ENCODE peak calls at places on chromosome 7, in five cellular contexts. One of them, this sample, is unnamed.
A peak's percentile ranks its signal among the peaks of the same experiment; 100 is the strongest.

GRCh38 chr7:143372070-143372469 is 9.1 kb upstream of the ZYX start:
- DNase-seq in brain microvascular endothelial cell: no peak
- DNase-seq in endodermal cell: peak; percentile 36
- DNase-seq in CD8-positive, alpha-beta T cell: peak; percentile 74
- DNase-seq in mucosa of descending colon: peak; percentile 92
- DNase-seq in this sample: no peak

GRCh38 chr7:102223175-102223574 is 63.5 kb upstream of the SH2B2 start:
- DNase-seq in brain microvascular endothelial cell: no peak
- DNase-seq in endodermal cell: no peak
- DNase-seq in CD8-positive, alpha-beta T cell: no peak
- DNase-seq in mucosa of descending colon: no peak
- DNase-seq in this sample: no peak

GRCh38 chr7:27767374-27767773 is 27.4 kb downstream of the TAX1BP1 start:
- DNase-seq in brain microvascular endothelial cell: peak; percentile 29
- DNase-seq in endodermal cell: no peak
- DNase-seq in CD8-positive, alpha-beta T cell: no peak
- DNase-seq in mucosa of descending colon: no peak
- DNase-seq in this sample: no peak

GRCh38 chr7:113015038-113015645 is 71.5 kb downstream of the GPR85 start:
- DNase-seq in brain microvascular endothelial cell: peak; percentile 29
- DNase-seq in endodermal cell: no peak
- DNase-seq in CD8-positive, alpha-beta T cell: no peak
- DNase-seq in mucosa of descending colon: no peak
- DNase-seq in this sample: no peak

GRCh38 chr7:102993532-102994029 is 80.8 kb downstream of the LRRC17 start:
- DNase-seq in brain microvascular endothelial cell: no peak
- DNase-seq in endodermal cell: no peak
- DNase-seq in CD8-positive, alpha-beta T cell: no peak
- DNase-seq in mucosa of descending colon: peak; percentile 11
- DNase-seq in this sample: peak; percentile 14

GRCh38 chr7:151776446-151776845 is 100.5 kb downstream of the PRKAG2 start:
- DNase-seq in brain microvascular endothelial cell: no peak
- DNase-seq in endodermal cell: no peak
- DNase-seq in CD8-positive, alpha-beta T cell: no peak
- DNase-seq in mucosa of descending colon: no peak
- DNase-seq in this sample: no peak

GRCh38 chr7:108203433-108204002 is 73.4 kb upstream of the LAMB4 start:
- DNase-seq in brain microvascular endothelial cell: no peak
- DNase-seq in endodermal cell: peak; percentile 60
- DNase-seq in CD8-positive, alpha-beta T cell: no peak
- DNase-seq in mucosa of descending colon: peak; percentile 12
- DNase-seq in this sample: no peak

GRCh38 chr7:76206633-76207032 is 4.9 kb downstream of the SRRM3 start:
- DNase-seq in brain microvascular endothelial cell: no peak
- DNase-seq in endodermal cell: no peak
- DNase-seq in CD8-positive, alpha-beta T cell: no peak
- DNase-seq in mucosa of descending colon: no peak
- DNase-seq in this sample: no peak

GRCh38 chr7:151859111-151859947 is 17.6 kb downstream of the PRKAG2 start:
- DNase-seq in brain microvascular endothelial cell: no peak
- DNase-seq in endodermal cell: no peak
- DNase-seq in CD8-positive, alpha-beta T cell: no peak
- DNase-seq in mucosa of descending colon: no peak
- DNase-seq in this sample: no peak

GRCh38 chr7:128123291-128124037 is 92.2 kb upstream of the LRRC4 start:
- DNase-seq in brain microvascular endothelial cell: no peak
- DNase-seq in endodermal cell: peak; percentile 61
- DNase-seq in CD8-positive, alpha-beta T cell: peak; percentile 7
- DNase-seq in mucosa of descending colon: no peak
- DNase-seq in this sample: no peak

DNA sequence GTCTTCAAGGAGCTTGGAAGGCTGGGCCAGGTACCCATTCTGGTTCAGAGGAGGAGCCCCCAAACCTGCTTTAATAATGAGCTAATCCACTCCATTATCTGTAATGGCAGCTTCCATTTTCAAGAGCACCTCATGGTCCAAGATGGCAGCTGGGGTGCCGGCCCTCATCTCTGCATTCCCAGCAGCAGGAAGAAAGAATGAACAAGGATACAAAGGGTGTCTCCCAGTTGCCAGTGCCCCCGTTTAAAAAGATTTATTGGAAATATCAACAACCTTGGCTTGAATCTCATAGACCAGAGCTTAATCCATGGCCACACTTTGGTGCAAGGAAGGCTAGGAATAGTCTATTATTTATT is 8.5 kb downstream of the LAT2 start:
- DNase-seq in brain microvascular endothelial cell: no peak
- DNase-seq in endodermal cell: no peak
- DNase-seq in CD8-positive, alpha-beta T cell: no peak
- DNase-seq in mucosa of descending colon: no peak
- DNase-seq in this sample: no peak
- H3K4me3 ChIP-seq in brain microvascular endothelial cell: no peak overlapping the region
- H3K4me3 ChIP-seq in endodermal cell: no peak overlapping the region
- H3K4me3 ChIP-seq in CD8-positive, alpha-beta T cell: no peak overlapping the region
- H3K4me3 ChIP-seq in mucosa of descending colon: no peak overlapping the region
- H3K4me3 ChIP-seq in this sample: no peak overlapping the region

GRCh38 chr7:15197359-15197977 is 294.9 kb upstream of the DGKB start:
- DNase-seq in brain microvascular endothelial cell: no peak
- DNase-seq in endodermal cell: no peak
- DNase-seq in CD8-positive, alpha-beta T cell: no peak
- DNase-seq in mucosa of descending colon: no peak
- DNase-seq in this sample: no peak

GRCh38 chr7:15199482-15199881 is 296.9 kb upstream of the DGKB start:
- DNase-seq in brain microvascular endothelial cell: peak; percentile 10
- DNase-seq in endodermal cell: no peak
- DNase-seq in CD8-positive, alpha-beta T cell: no peak
- DNase-seq in mucosa of descending colon: no peak
- DNase-seq in this sample: no peak
- TF ChIP-seq CTCF in brain microvascular endothelial cell: peak; percentile 41
- TF ChIP-seq CTCF in endodermal cell: peak; percentile 73
- TF ChIP-seq CTCF in CD8-positive, alpha-beta T cell: no peak
- TF ChIP-seq CTCF in mucosa of descending colon: no peak
- TF ChIP-seq CTCF in this sample: no peak

DNA sequence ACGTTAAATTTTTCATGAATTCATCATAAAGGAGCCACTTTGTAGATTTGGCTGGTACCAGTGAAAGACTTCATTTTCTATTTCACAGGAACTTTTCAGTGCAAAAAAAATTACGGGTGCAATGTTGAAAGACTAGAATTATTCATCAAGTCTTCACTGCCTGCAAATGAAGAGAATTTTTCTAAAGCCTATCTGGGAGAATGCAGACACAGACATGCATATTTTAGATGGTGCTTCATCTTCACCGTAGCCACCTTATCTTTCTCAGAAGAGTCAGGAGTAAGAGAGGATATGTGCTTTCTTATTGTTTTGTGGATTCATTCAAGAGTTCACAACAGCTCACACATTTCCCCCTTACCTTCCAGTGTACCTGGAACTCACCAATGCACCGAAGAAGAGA is 742.2 kb upstream of the GALNT17 start:
- DNase-seq in brain microvascular endothelial cell: no peak
- DNase-seq in endodermal cell: no peak
- DNase-seq in CD8-positive, alpha-beta T cell: no peak
- DNase-seq in mucosa of descending colon: no peak
- DNase-seq in this sample: no peak
- H3K4me3 ChIP-seq in brain microvascular endothelial cell: no peak overlapping the region
- H3K4me3 ChIP-seq in endodermal cell: no peak overlapping the region
- H3K4me3 ChIP-seq in CD8-positive, alpha-beta T cell: no peak overlapping the region
- H3K4me3 ChIP-seq in mucosa of descending colon: no peak overlapping the region
- H3K4me3 ChIP-seq in this sample: no peak overlapping the region

DNA sequence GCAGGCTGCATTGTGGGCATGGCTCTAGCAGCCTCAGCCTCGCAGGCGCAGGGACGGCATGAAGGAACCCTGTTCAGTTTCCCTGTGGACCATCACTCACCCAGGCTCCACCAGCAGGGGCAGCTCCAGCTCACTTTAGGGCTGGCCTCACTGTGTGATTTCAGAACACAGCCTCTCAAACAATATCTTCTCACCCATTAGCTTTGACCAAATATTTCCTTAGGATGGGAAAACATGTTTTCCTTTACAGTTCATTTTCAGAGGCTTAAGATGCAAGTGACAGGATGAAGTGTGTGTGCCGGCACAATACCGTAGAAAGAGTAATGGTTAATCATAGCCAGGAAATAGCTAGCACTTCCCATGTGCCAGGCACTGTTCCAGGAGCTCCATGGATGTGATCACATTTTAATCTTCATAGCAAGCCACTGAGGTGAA is 58.2 kb downstream of the LANCL2 start:
- DNase-seq in brain microvascular endothelial cell: peak; percentile 39
- DNase-seq in endodermal cell: peak; percentile 62
- DNase-seq in CD8-positive, alpha-beta T cell: no peak
- DNase-seq in mucosa of descending colon: no peak
- DNase-seq in this sample: no peak
- TF ChIP-seq CTCF in brain microvascular endothelial cell: peak; percentile 63
- TF ChIP-seq CTCF in endodermal cell: peak; percentile 55
- TF ChIP-seq CTCF in CD8-positive, alpha-beta T cell: no peak
- TF ChIP-seq CTCF in mucosa of descending colon: no peak
- TF ChIP-seq CTCF in this sample: peak; percentile 44

DNA sequence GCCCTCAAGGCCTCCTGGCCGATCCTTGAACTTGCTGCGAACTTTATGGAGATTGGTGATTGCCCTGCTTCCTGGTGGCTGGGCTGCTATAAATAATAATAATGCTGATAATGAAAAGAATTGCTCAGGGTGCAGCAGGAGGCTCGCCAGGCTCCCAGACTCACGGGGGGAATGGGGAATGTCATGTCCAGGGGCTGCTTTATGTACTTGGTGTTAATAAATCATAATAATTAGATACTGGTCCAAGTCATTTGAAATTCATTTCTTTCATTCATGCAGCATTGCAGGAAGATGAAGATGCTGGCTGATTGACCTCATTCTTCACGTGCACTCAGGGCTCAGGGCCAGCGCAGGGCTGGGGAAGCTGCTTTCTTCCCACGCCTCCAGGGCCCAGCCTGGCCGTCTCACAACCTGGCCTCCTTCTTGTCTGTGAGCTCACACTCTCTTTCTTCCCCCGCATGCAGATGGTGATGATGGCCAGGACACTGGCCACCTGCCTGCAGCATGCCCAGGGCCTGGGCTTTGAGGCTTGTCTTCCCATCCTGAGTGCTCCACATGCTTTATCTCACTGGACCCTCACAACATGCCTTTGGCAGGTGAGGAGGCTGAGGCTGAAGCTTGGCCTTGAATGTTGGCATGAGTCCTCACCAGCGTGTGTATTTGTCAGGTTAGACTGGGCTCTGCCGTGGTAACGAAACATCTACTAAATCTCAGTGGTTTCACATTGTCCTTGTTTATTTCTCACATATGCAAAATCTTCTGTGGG is 138.4 kb upstream of the TNS3 start:
- DNase-seq in brain microvascular endothelial cell: peak; percentile 31
- DNase-seq in endodermal cell: no peak
- DNase-seq in CD8-positive, alpha-beta T cell: no peak
- DNase-seq in mucosa of descending colon: no peak
- DNase-seq in this sample: no peak
- H3K4me3 ChIP-seq in brain microvascular endothelial cell: no peak overlapping the region
- H3K4me3 ChIP-seq in endodermal cell: no peak overlapping the region
- H3K4me3 ChIP-seq in CD8-positive, alpha-beta T cell: no peak overlapping the region
- H3K4me3 ChIP-seq in mucosa of descending colon: no peak overlapping the region
- H3K4me3 ChIP-seq in this sample: no peak overlapping the region

DNA sequence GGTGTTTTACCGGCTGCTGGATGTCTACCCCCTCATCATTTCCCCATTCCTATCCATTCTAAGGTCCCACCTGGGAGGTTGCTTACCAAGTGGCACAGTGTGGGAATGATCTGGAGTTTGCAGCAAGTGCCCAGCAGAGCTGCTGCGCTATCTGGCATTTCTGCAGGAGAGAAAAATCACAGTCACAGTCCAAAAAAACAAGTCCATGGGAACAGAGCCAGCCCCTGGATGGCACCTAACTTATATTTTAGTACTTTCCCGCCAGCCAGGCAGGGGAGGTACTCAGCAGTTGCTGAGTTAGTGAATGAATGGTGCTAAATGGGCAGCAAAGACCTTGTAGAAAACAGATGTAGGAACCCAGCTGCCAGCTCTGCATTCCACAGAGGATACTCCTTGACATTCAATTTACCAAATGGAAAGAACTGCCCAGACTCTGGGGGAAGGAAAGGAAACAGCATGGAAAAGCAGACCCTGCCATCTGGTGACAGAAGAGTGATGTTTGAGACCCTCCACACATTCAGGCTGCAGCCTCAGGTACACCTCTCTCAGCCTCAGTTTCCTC is 54.5 kb downstream of the GSDME start:
- DNase-seq in brain microvascular endothelial cell: no peak
- DNase-seq in endodermal cell: no peak
- DNase-seq in CD8-positive, alpha-beta T cell: no peak
- DNase-seq in mucosa of descending colon: no peak
- DNase-seq in this sample: no peak
- TF ChIP-seq CTCF in brain microvascular endothelial cell: no peak
- TF ChIP-seq CTCF in endodermal cell: peak; percentile 21
- TF ChIP-seq CTCF in CD8-positive, alpha-beta T cell: no peak
- TF ChIP-seq CTCF in mucosa of descending colon: no peak
- TF ChIP-seq CTCF in this sample: no peak

DNA sequence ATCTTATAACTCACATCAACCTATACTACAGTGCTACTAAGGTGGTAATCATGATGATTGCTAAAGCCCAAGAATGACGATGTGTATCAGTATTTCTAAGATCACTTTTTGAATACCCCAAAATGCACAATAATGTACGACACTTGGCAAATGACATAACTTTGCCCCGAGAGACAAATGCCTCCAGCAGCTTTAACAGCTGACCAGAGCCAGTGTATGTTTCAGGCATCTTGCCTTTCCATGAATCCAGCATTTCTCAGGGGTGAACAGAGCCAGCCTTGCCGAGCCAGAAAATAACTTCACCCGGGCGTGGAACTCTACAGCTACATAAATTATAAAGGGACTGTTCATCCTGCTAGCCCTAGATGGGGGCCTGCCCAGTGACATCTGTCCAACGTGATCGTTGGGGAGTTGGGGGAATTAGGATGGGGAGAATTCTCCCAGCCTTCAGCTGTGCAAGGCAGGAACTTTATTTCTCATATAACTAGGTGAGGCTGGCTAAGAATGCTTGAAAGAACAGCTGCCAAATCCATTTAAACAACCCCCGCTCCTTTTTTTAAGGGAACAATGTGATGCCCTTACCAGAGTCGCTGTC is 1.7 kb downstream of the IGFBP3 start:
- DNase-seq in brain microvascular endothelial cell: no peak
- DNase-seq in endodermal cell: no peak
- DNase-seq in CD8-positive, alpha-beta T cell: no peak
- DNase-seq in mucosa of descending colon: no peak
- DNase-seq in this sample: no peak
- H3K4me3 ChIP-seq in brain microvascular endothelial cell: no peak overlapping the region
- H3K4me3 ChIP-seq in endodermal cell: peak overlapping the region; percentile 74
- H3K4me3 ChIP-seq in CD8-positive, alpha-beta T cell: peak overlapping the region; percentile 13
- H3K4me3 ChIP-seq in mucosa of descending colon: no peak overlapping the region
- H3K4me3 ChIP-seq in this sample: peak overlapping the region; percentile 78

DNA sequence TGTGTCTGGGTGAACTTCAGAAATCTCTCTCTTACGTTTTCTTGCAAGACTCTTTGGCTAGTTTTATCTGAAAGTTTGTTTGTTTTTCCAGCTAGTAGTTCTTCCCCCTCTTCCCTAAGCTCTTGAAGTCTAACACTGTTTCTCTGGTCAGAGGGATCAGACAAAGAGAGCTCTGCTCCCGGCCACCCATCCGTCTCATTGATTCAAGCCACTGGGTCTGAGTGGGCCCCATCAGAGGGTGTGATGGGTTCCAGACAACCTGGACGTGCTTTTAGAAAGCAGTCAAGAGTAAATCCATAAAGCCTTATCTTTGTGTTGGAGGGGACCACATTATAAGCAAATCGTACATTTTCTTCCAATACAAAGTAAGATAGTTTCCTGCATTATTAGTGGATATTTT is 242.6 kb upstream of the C7orf33 start:
- DNase-seq in brain microvascular endothelial cell: no peak
- DNase-seq in endodermal cell: no peak
- DNase-seq in CD8-positive, alpha-beta T cell: no peak
- DNase-seq in mucosa of descending colon: no peak
- DNase-seq in this sample: no peak
- TF ChIP-seq CTCF in brain microvascular endothelial cell: no peak
- TF ChIP-seq CTCF in endodermal cell: no peak
- TF ChIP-seq CTCF in CD8-positive, alpha-beta T cell: no peak
- TF ChIP-seq CTCF in mucosa of descending colon: no peak
- TF ChIP-seq CTCF in this sample: no peak

This sample was measured in AG04449.